ENCODE peak calls at places on chromosome 14, in five cellular contexts. T is mammary epithelial cell; R is activated CD8-positive, alpha-beta T cell treated with anti-CD3 and anti-CD28 coated beads, Interleukin-2, amount 10 ng/mL, durations not matched to agents 7 days and 5 days; Q is GDM1; K is heart right ventricle. B is an unnamed sample.
A peak's percentile ranks its signal among the peaks of the same experiment; 100 is the strongest.

GRCh38 chr14:77023001-77023996 is 5.2 kb downstream of the IRF2BPL start:
- DNase-seq in T (peak; percentile 53), R (no peak), Q (no peak), K (no peak), B (peak; percentile 61)

GRCh38 chr14:36505193-36505815 is 14.7 kb downstream of the NKX2-1 start:
- DNase-seq in T (no peak), R (no peak), Q (no peak), K (no peak), B (no peak)

GRCh38 chr14:62179367-62180018 is 417.3 kb downstream of the SNAPC1 start:
- DNase-seq in T (peak; percentile 66), R (peak; percentile 46), Q (no peak), K (peak; percentile 29), B (peak; percentile 84)

GRCh38 chr14:68157971-68158371 is 338.4 kb downstream of the RAD51B start:
- DNase-seq in T (peak; percentile 58), R (no peak), Q (no peak), K (no peak), B (peak; percentile 61)

GRCh38 chr14:69153848-69154208 is 909 bp upstream of the DCAF5 start:
- DNase-seq in T (no peak), R (no peak), Q (no peak), K (peak; percentile 23), B (no peak)

GRCh38 chr14:26963696-26964095 is 365.9 kb upstream of the NOVA1 start:
- DNase-seq in T (no peak), R (no peak), Q (no peak), K (no peak), B (peak; percentile 6)

GRCh38 chr14:53509227-53509822 is 356.2 kb upstream of the DDHD1 start:
- DNase-seq in T (peak; percentile 77), R (no peak), Q (no peak), K (peak; percentile 38), B (peak; percentile 7)

GRCh38 chr14:48568688-48569087 is 893.3 kb upstream of the MDGA2 start:
- DNase-seq in T (peak; percentile 9), R (no peak), Q (no peak), K (no peak), B (peak; percentile 31)

GRCh38 chr14:99777956-99778355 is 15.3 kb upstream of the EML1 start:
- DNase-seq in T (no peak), R (no peak), Q (no peak), K (no peak), B (no peak)

GRCh38 chr14:69673099-69673498 is 61.7 kb downstream of the SUSD6 start:
- DNase-seq in T (no peak), R (peak; percentile 44), Q (peak; percentile 38), K (no peak), B (no peak)

GRCh38 chr14:21267431-21267845 is 1.8 kb downstream of the HNRNPC start:
- DNase-seq in T (peak; percentile 10), R (no peak), Q (no peak), K (no peak), B (peak; percentile 27)

GRCh38 chr14:26939756-26940155 is 341.9 kb upstream of the NOVA1 start:
- DNase-seq in T (no peak), R (no peak), Q (no peak), K (no peak), B (no peak)

GRCh38 chr14:53355581-53356112 is 202.5 kb upstream of the DDHD1 start:
- DNase-seq in T (peak; percentile 65), R (no peak), Q (peak; percentile 16), K (no peak), B (peak; percentile 49)

GRCh38 chr14:69650948-69651369 is 39.6 kb downstream of the SUSD6 start:
- DNase-seq in T (peak; percentile 67), R (no peak), Q (no peak), K (no peak), B (peak; percentile 86)

GRCh38 chr14:102916347-102917055 is 6.0 kb upstream of the AMN start:
- DNase-seq in T (no peak), R (no peak), Q (no peak), K (no peak), B (no peak)

GRCh38 chr14:39417014-39417413 is 15.2 kb downstream of the FBXO33 start:
- DNase-seq in T (peak; percentile 21), R (no peak), Q (no peak), K (peak; percentile 38), B (peak; percentile 39)

GRCh38 chr14:99946652-99947489 is 118.4 kb upstream of the EVL start:
- DNase-seq in T (no peak), R (peak; percentile 62), Q (no peak), K (no peak), B (peak; percentile 39)

GRCh38 chr14:71448431-71449315 is 483.6 kb upstream of the RGS6 start:
- DNase-seq in T (no peak), R (no peak), Q (no peak), K (no peak), B (peak; percentile 40)

GRCh38 chr14:104874110-104874531 is 9.1 kb downstream of the CEP170B start:
- DNase-seq in T (peak; percentile 43), R (no peak), Q (no peak), K (no peak), B (no peak)